ENCODE peak calls at places on chromosomes 6 and 20, in six cellular contexts. A is kidney epithelial cell, E is B cell, M is mesothelial cell of epicardium, I is upper lobe of right lung, Y is choroid plexus epithelial cell. L is an unnamed sample.

GRCh38 chr6:30167101-30167500 is 3.8 kb downstream of the TRIM15 start:
- DNase-seq in A (no peak), E (no peak), M (no peak), I (no peak), Y (no peak), L (no peak)

GRCh38 chr20:49712918-49713778 is 530 bp downstream of the B4GALT5 start:
- DNase-seq in A (no peak), E (peak), M (peak), I (peak), Y (peak), L (no peak)

GRCh38 chr6:107495196-107495643 is 5.3 kb downstream of the SOBP start:
- DNase-seq in A (no peak), E (no peak), M (no peak), I (no peak), Y (peak), L (no peak)

GRCh38 chr20:45036044-45036755 is 64.7 kb downstream of the KCNS1 start:
- DNase-seq in A (peak), E (no peak), M (no peak), I (no peak), Y (peak), L (no peak)

GRCh38 chr20:63265891-63266515 is 6.6 kb upstream of the ARFGAP1 start:
- DNase-seq in A (no peak), E (no peak), M (no peak), I (no peak), Y (peak), L (no peak)

GRCh38 chr6:128860782-128861181 is 22.2 kb upstream of the LAMA2 start:
- DNase-seq in A (no peak), E (no peak), M (no peak), I (no peak), Y (no peak), L (no peak)

GRCh38 chr20:2751868-2752630 is 48.4 kb downstream of the CPXM1 start:
- DNase-seq in A (no peak), E (peak), M (no peak), I (peak), Y (no peak), L (peak)

GRCh38 chr20:56373942-56374341 is 15.2 kb downstream of the FAM210B start:
- DNase-seq in A (peak), E (no peak), M (no peak), I (no peak), Y (peak), L (no peak)

GRCh38 chr20:42836339-42836738 is 353.4 kb downstream of the PTPRT start:
- DNase-seq in A (no peak), E (no peak), M (no peak), I (no peak), Y (no peak), L (no peak)

GRCh38 chr20:59742351-59743095 is 138.2 kb downstream of the PHACTR3 start:
- DNase-seq in A (no peak), E (no peak), M (no peak), I (no peak), Y (no peak), L (no peak)

GRCh38 chr6:8743146-8743745 is 307.9 kb upstream of the SLC35B3 start:
- DNase-seq in A (no peak), E (no peak), M (no peak), I (no peak), Y (no peak), L (peak)

GRCh38 chr6:170132011-170132521 is 158.8 kb downstream of the DLL1 start:
- DNase-seq in A (no peak), E (no peak), M (no peak), I (peak), Y (no peak), L (no peak)

GRCh38 chr6:146200136-146200708 is 171.4 kb downstream of the GRM1 start:
- DNase-seq in A (no peak), E (no peak), M (no peak), I (no peak), Y (peak), L (no peak)

GRCh38 chr6:158603261-158604047 is 41.1 kb downstream of the DYNLT1 start:
- DNase-seq in A (no peak), E (no peak), M (no peak), I (no peak), Y (no peak), L (no peak)

GRCh38 chr20:62504323-62504722 is 28.5 kb upstream of the GATA5 start:
- DNase-seq in A (no peak), E (no peak), M (no peak), I (no peak), Y (no peak), L (no peak)

GRCh38 chr6:169266746-169267629 is 13.3 kb upstream of the THBS2 start:
- DNase-seq in A (no peak), E (no peak), M (no peak), I (no peak), Y (peak), L (no peak)

GRCh38 chr6:48200874-48201273 is 89.9 kb upstream of the PTCHD4 start:
- DNase-seq in A (no peak), E (no peak), M (no peak), I (no peak), Y (peak), L (no peak)

GRCh38 chr6:134437376-134437775 is 119.5 kb upstream of the SGK1 start:
- DNase-seq in A (no peak), E (peak), M (no peak), I (no peak), Y (peak), L (peak)
- TF ChIP-seq CTCF in A (no peak), E (no peak), M (no peak), I (peak), Y (peak), L (peak)

GRCh38 chr6:19723533-19723932 is 113.6 kb upstream of the ID4 start:
- DNase-seq in A (no peak), E (no peak), M (no peak), I (no peak), Y (peak), L (no peak)
- TF ChIP-seq CTCF in A (no peak), E (no peak), M (no peak), I (no peak), Y (no peak), L (no peak)

GRCh38 chr6:134480593-134480992 is 162.7 kb upstream of the SGK1 start:
- DNase-seq in A (no peak), E (no peak), M (no peak), I (no peak), Y (no peak), L (no peak)

GRCh38 chr6:134478764-134479399 is 161.0 kb upstream of the SGK1 start:
- DNase-seq in A (no peak), E (no peak), M (no peak), I (no peak), Y (no peak), L (no peak)

GRCh38 chr6:134481953-134482352 is 164.0 kb upstream of the SGK1 start:
- DNase-seq in A (no peak), E (no peak), M (no peak), I (no peak), Y (no peak), L (no peak)

GRCh38 chr6:134477991-134478635 is 160.2 kb upstream of the SGK1 start:
- DNase-seq in A (no peak), E (no peak), M (no peak), I (no peak), Y (peak), L (no peak)

DNA sequence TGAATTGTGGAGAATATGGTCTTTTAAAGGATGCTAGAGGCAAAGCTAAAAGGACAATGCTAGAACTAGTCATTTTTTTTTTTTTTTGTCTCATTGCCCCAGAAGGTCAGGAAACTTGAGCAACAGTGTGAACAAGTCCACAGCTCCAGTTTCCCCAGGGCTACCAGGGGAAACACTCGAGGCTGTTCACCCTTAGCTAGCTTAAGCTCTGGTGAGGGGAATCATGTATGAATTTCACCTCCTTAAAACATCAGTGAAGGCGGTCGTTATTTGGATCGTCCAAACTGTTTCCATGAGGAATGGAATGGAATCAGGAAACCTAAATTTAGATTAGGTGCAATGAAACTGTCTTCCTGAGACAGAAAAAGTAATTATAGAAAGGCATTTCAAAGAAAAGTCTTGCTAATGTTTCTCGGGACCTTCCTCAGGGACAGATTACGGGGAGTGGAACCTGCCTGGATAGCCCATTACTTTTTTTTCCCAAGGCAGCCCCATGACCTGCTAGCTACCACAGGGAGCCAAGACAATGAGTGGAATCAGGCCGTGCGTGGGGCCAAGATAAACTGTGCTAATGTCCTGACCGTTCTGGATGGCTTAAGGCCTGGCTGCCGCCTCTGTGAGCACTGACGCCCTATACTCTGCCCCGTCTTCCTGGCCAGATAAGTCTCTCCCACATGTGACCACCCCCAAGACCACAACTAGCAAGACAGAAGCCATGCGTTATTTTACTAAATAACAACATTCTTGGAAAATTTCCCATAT is 164.9 kb upstream of the SGK1 start:
- DNase-seq in A (no peak), E (no peak), M (no peak), I (no peak), Y (peak), L (no peak)
- TF ChIP-seq CTCF in A (no peak), E (no peak), M (no peak), I (no peak), Y (no peak), L (no peak)

GRCh38 chr6:1552296-1552761 is 57.4 kb upstream of the FOXC1 start:
- DNase-seq in A (no peak), E (peak), M (no peak), I (no peak), Y (peak), L (peak)
- TF ChIP-seq CTCF in A (peak), E (no peak), M (no peak), I (peak), Y (peak), L (peak)

GRCh38 chr20:40463171-40463570 is 225.9 kb downstream of the MAFB start:
- DNase-seq in A (no peak), E (no peak), M (no peak), I (no peak), Y (no peak), L (no peak)
- TF ChIP-seq CTCF in A (no peak), E (no peak), M (no peak), I (no peak), Y (no peak), L (no peak)

DNA sequence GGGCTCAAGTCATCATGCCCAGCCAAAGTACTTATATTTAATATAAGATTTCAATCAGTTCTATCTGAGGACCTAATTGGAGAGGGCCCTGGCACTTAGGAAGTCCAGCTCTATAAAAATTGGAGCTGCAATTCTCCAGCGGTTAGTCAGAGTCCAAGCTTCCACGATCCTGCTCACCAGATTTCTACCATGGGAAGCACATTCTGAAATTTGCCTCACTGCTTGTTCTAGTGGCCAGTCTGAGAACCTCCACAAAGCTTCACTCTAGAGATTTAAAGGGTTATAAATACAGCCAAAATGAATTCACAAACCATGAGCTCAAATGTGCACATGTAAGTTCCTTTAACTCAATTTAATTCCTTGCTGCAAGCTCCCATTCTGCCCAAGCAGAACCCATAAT is 33.5 kb downstream of the PNLDC1 start:
- DNase-seq in A (no peak), E (no peak), M (no peak), I (no peak), Y (peak), L (no peak)
- TF ChIP-seq CTCF in A (no peak), E (no peak), M (no peak), I (no peak), Y (no peak), L (no peak)

GRCh38 chr6:113570651-113571050 is 286.5 kb upstream of the MARCKS start:
- DNase-seq in A (no peak), E (no peak), M (no peak), I (no peak), Y (peak), L (no peak)
- TF ChIP-seq CTCF in A (peak), E (no peak), M (no peak), I (no peak), Y (peak), L (no peak)

DNA sequence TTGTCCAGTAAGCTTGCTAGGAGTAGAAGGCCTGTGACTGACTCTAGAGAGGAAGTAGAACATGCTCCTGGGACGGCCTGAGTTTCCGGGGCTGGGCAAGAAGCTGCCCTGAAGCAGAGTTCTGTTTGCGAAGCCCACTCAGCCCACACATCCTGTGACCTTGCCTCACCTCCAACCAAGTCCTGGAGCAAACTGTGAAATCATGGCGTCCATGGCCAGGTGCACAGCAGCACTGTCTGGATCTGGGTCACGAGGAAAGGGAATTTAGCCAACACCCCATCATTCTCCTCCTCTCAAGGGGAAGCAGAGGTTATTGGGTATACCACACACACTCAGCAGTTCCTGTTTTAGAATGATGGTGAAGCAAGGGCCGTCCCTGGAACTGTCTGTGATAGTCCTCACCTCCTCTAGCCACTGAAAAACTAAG is 87.5 kb downstream of the CRYBG1 start:
- DNase-seq in A (no peak), E (peak), M (no peak), I (peak), Y (no peak), L (no peak)
- TF ChIP-seq CTCF in A (no peak), E (no peak), M (no peak), I (no peak), Y (no peak), L (no peak)

GRCh38 chr6:166032366-166033171 is 135.1 kb downstream of the TBXT start:
- DNase-seq in A (no peak), E (no peak), M (no peak), I (no peak), Y (peak), L (no peak)
- TF ChIP-seq CTCF in A (no peak), E (no peak), M (peak), I (no peak), Y (peak), L (no peak)

DNA sequence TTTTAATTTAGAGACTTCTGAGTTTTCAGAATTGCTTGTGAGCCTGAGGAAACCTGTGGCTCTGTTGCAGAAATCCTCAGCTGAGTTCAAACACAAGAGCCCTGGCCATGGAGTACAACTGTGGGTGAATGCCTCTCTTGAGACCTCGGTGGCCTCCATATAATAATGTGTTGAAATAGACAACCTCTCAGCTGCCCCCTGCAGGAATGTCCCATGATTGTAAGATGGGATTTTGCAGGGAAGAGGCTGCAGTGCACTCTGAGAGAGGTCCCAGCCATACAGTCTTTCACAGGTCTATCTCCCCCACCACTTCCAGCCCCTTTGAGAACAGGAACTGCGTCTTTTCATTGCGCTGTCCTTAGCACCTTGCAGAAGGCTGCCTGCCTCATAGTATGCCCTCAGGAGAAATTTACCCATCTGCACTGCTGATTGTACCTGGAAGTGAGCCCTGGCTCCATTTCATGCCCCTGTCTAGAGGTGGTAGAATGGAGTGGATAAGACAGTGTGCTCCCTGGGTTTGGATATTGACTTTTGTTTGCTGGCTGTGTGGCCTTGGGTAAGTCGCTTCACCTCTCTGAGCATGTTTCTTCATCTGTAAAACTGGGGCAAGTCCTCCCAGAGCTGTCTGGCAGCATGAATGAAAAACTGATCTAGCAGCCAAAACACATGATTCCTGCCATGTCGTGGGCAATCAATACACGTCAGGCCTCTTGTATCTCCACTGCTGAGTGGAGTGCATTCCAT is 16.8 kb upstream of the CDH22 start:
- DNase-seq in A (no peak), E (no peak), M (no peak), I (no peak), Y (peak), L (no peak)
- TF ChIP-seq CTCF in A (peak), E (no peak), M (peak), I (no peak), Y (peak), L (peak)